ENCODE peak calls at places on chromosome 4, in seven cellular contexts. One of them, this sample, is unnamed.
A peak's percentile ranks its signal among the peaks of the same experiment; 100 is the strongest.

GRCh38 chr4:121736735-121737351 is 28.1 kb downstream of the SMIM43 start:
- DNase-seq in A549: peak; percentile 49
- DNase-seq in right lobe of liver: no peak
- DNase-seq in hepatocyte: peak; percentile 74
- DNase-seq in mucosa of descending colon: no peak
- DNase-seq in neuronal stem cell: peak; percentile 48
- DNase-seq in GM23248: peak; percentile 77
- DNase-seq in this sample: no peak

GRCh38 chr4:171644430-171645057 is 168.7 kb upstream of the GALNTL6 start:
- DNase-seq in hepatocyte: no peak
- DNase-seq in right lobe of liver: no peak
- DNase-seq in A549: no peak
- DNase-seq in mucosa of descending colon: no peak
- DNase-seq in GM23248: no peak
- DNase-seq in neuronal stem cell: no peak
- DNase-seq in this sample: no peak

GRCh38 chr4:61994036-61994435 is 793.9 kb downstream of the ADGRL3 start:
- DNase-seq in mucosa of descending colon: peak; percentile 25
- DNase-seq in GM23248: no peak
- DNase-seq in A549: no peak
- DNase-seq in right lobe of liver: no peak
- DNase-seq in hepatocyte: no peak
- DNase-seq in neuronal stem cell: no peak
- DNase-seq in this sample: no peak

GRCh38 chr4:102196221-102196620 is 149.1 kb downstream of the SLC39A8 start:
- DNase-seq in neuronal stem cell: no peak
- DNase-seq in mucosa of descending colon: no peak
- DNase-seq in right lobe of liver: no peak
- DNase-seq in GM23248: peak; percentile 20
- DNase-seq in A549: no peak
- DNase-seq in hepatocyte: no peak
- DNase-seq in this sample: no peak

GRCh38 chr4:179709961-179710624 is 2267.9 kb upstream of the AGA start:
- DNase-seq in GM23248: no peak
- DNase-seq in A549: no peak
- DNase-seq in hepatocyte: no peak
- DNase-seq in neuronal stem cell: peak; percentile 5
- DNase-seq in right lobe of liver: no peak
- DNase-seq in mucosa of descending colon: no peak
- DNase-seq in this sample: no peak

GRCh38 chr4:166499820-166500219 is 626.8 kb downstream of the TLL1 start:
- DNase-seq in right lobe of liver: no peak
- DNase-seq in neuronal stem cell: no peak
- DNase-seq in mucosa of descending colon: no peak
- DNase-seq in A549: no peak
- DNase-seq in hepatocyte: no peak
- DNase-seq in GM23248: no peak
- DNase-seq in this sample: no peak

GRCh38 chr4:84814100-84814750 is 152.3 kb downstream of the WDFY3 start:
- DNase-seq in hepatocyte: peak; percentile 74
- DNase-seq in neuronal stem cell: no peak
- DNase-seq in GM23248: peak; percentile 94
- DNase-seq in A549: peak; percentile 14
- DNase-seq in right lobe of liver: no peak
- DNase-seq in mucosa of descending colon: no peak
- DNase-seq in this sample: no peak

GRCh38 chr4:131093303-131093702 is 1997.4 kb downstream of the C4orf33 start:
- DNase-seq in mucosa of descending colon: no peak
- DNase-seq in A549: no peak
- DNase-seq in hepatocyte: no peak
- DNase-seq in neuronal stem cell: no peak
- DNase-seq in GM23248: no peak
- DNase-seq in right lobe of liver: no peak
- DNase-seq in this sample: no peak

GRCh38 chr4:26267087-26267486 is 53.7 kb upstream of the RBPJ start:
- DNase-seq in GM23248: peak; percentile 70
- DNase-seq in mucosa of descending colon: peak; percentile 40
- DNase-seq in neuronal stem cell: no peak
- DNase-seq in A549: no peak
- DNase-seq in right lobe of liver: no peak
- DNase-seq in hepatocyte: peak; percentile 19
- DNase-seq in this sample: no peak

GRCh38 chr4:42326524-42326923 is 70.8 kb upstream of the SHISA3 start:
- DNase-seq in right lobe of liver: no peak
- DNase-seq in hepatocyte: no peak
- DNase-seq in neuronal stem cell: no peak
- DNase-seq in A549: no peak
- DNase-seq in GM23248: no peak
- DNase-seq in mucosa of descending colon: no peak
- DNase-seq in this sample: no peak

GRCh38 chr4:145808021-145808650 is 128.2 kb downstream of the C4orf51 start:
- DNase-seq in A549: peak; percentile 66
- DNase-seq in neuronal stem cell: no peak
- DNase-seq in right lobe of liver: no peak
- DNase-seq in GM23248: peak; percentile 97
- DNase-seq in mucosa of descending colon: no peak
- DNase-seq in hepatocyte: peak; percentile 70
- DNase-seq in this sample: no peak

GRCh38 chr4:3415471-3416141 is 26.2 kb upstream of the HGFAC start:
- DNase-seq in hepatocyte: no peak
- DNase-seq in right lobe of liver: no peak
- DNase-seq in neuronal stem cell: no peak
- DNase-seq in A549: no peak
- DNase-seq in mucosa of descending colon: no peak
- DNase-seq in GM23248: no peak
- DNase-seq in this sample: no peak

GRCh38 chr4:53781614-53782467 is 190.6 kb upstream of the LNX1 start:
- DNase-seq in mucosa of descending colon: no peak
- DNase-seq in right lobe of liver: no peak
- DNase-seq in GM23248: no peak
- DNase-seq in A549: peak; percentile 36
- DNase-seq in neuronal stem cell: no peak
- DNase-seq in hepatocyte: no peak
- DNase-seq in this sample: no peak

GRCh38 chr4:30208731-30209435 is 511.3 kb upstream of the PCDH7 start:
- DNase-seq in hepatocyte: no peak
- DNase-seq in mucosa of descending colon: no peak
- DNase-seq in A549: no peak
- DNase-seq in neuronal stem cell: no peak
- DNase-seq in right lobe of liver: no peak
- DNase-seq in GM23248: no peak
- DNase-seq in this sample: no peak

GRCh38 chr4:121698119-121698732 is 1.4 kb upstream of the ANXA5 start:
- DNase-seq in A549: no peak
- DNase-seq in neuronal stem cell: no peak
- DNase-seq in hepatocyte: no peak
- DNase-seq in mucosa of descending colon: no peak
- DNase-seq in right lobe of liver: no peak
- DNase-seq in GM23248: peak; percentile 38
- DNase-seq in this sample: no peak

GRCh38 chr4:139902328-139903217 is 237.0 kb downstream of the MGST2 start:
- DNase-seq in neuronal stem cell: no peak
- DNase-seq in mucosa of descending colon: no peak
- DNase-seq in right lobe of liver: no peak
- DNase-seq in A549: no peak
- DNase-seq in hepatocyte: no peak
- DNase-seq in GM23248: peak; percentile 61
- DNase-seq in this sample: no peak

GRCh38 chr4:26192921-26193894 is 127.6 kb upstream of the RBPJ start:
- DNase-seq in hepatocyte: no peak
- DNase-seq in A549: no peak
- DNase-seq in neuronal stem cell: no peak
- DNase-seq in GM23248: peak; percentile 29
- DNase-seq in right lobe of liver: no peak
- DNase-seq in mucosa of descending colon: no peak
- DNase-seq in this sample: no peak

GRCh38 chr4:105596676-105597075 is 44.3 kb downstream of the ARHGEF38 start:
- DNase-seq in GM23248: no peak
- DNase-seq in hepatocyte: no peak
- DNase-seq in neuronal stem cell: no peak
- DNase-seq in mucosa of descending colon: no peak
- DNase-seq in right lobe of liver: no peak
- DNase-seq in A549: no peak
- DNase-seq in this sample: no peak

GRCh38 chr4:34878961-34879360 is 1365.4 kb downstream of the ARAP2 start:
- DNase-seq in neuronal stem cell: no peak
- DNase-seq in hepatocyte: no peak
- DNase-seq in right lobe of liver: no peak
- DNase-seq in GM23248: no peak
- DNase-seq in mucosa of descending colon: no peak
- DNase-seq in A549: no peak
- DNase-seq in this sample: no peak
- H3K4me1 ChIP-seq in neuronal stem cell: no peaks in the 10 kb centered on the region
- H3K4me1 ChIP-seq in hepatocyte: no peaks in the 10 kb centered on the region
- H3K4me1 ChIP-seq in right lobe of liver: no peaks in the 10 kb centered on the region
- H3K4me1 ChIP-seq in GM23248: no peaks in the 10 kb centered on the region
- H3K4me1 ChIP-seq in mucosa of descending colon: no peaks in the 10 kb centered on the region
- H3K4me1 ChIP-seq in A549: no peaks in the 10 kb centered on the region
- H3K4me1 ChIP-seq in this sample: no peaks in the 10 kb centered on the region

GRCh38 chr4:700587-701264 is 4.9 kb upstream of the PCGF3 start:
- DNase-seq in mucosa of descending colon: no peak
- DNase-seq in neuronal stem cell: no peak
- DNase-seq in right lobe of liver: no peak
- DNase-seq in GM23248: no peak
- DNase-seq in hepatocyte: no peak
- DNase-seq in A549: no peak
- DNase-seq in this sample: no peak
- H3K4me3 ChIP-seq in mucosa of descending colon: no peak overlapping the region
- H3K4me3 ChIP-seq in neuronal stem cell: no peak overlapping the region
- H3K4me3 ChIP-seq in right lobe of liver: no peak overlapping the region
- H3K4me3 ChIP-seq in GM23248: no peak overlapping the region
- H3K4me3 ChIP-seq in hepatocyte: no peak overlapping the region
- H3K4me3 ChIP-seq in A549: no peak overlapping the region
- H3K4me3 ChIP-seq in this sample: no peak overlapping the region

DNA sequence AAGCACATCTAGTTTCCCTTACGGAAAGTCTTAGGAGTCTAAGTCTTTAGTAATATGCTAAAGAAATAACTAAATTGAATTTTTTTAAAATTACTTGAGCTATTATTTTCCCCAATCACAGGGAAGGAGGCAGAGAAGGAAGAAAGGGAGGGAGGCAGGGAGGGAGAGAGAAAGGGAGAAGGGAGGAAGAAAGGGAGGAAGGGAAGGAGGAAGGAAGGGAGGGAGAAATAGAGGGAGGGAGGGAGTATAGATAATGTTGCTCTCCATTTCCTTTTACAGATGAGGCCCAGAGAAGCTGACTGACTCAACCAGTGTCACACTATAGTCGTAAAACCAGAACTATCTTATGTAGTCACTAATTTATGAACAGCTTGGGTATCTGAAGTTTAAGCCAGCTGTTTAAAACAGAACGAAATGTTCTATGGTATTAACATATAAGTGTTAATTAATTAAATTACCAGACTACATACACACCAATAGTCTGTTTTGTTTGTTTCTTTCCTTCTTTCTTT is 14.6 kb downstream of the SH3RF1 start:
- DNase-seq in hepatocyte: no peak
- DNase-seq in mucosa of descending colon: no peak
- DNase-seq in neuronal stem cell: no peak
- DNase-seq in GM23248: peak; percentile 80
- DNase-seq in right lobe of liver: no peak
- DNase-seq in A549: no peak
- DNase-seq in this sample: no peak
- H3K9me3 ChIP-seq in hepatocyte: no peaks in the 10 kb centered on the region
- H3K9me3 ChIP-seq in mucosa of descending colon: no peaks in the 10 kb centered on the region
- H3K9me3 ChIP-seq in neuronal stem cell: no peaks in the 10 kb centered on the region
- H3K9me3 ChIP-seq in GM23248: no peaks in the 10 kb centered on the region
- H3K9me3 ChIP-seq in right lobe of liver: no peaks in the 10 kb centered on the region
- H3K9me3 ChIP-seq in A549: no peaks in the 10 kb centered on the region
- H3K9me3 ChIP-seq in this sample: no peaks in the 10 kb centered on the region

GRCh38 chr4:38668203-38668602 is 4.2 kb downstream of the KLF3 start:
- DNase-seq in right lobe of liver: no peak
- DNase-seq in neuronal stem cell: no peak
- DNase-seq in GM23248: no peak
- DNase-seq in mucosa of descending colon: no peak
- DNase-seq in hepatocyte: no peak
- DNase-seq in A549: no peak
- DNase-seq in this sample: no peak
- H3K4me1 ChIP-seq in right lobe of liver: peaks cover 18% of the 10 kb centered on the region
- H3K4me1 ChIP-seq in neuronal stem cell: peaks cover 53% of the 10 kb centered on the region
- H3K4me1 ChIP-seq in GM23248: peaks cover 67% of the 10 kb centered on the region
- H3K4me1 ChIP-seq in mucosa of descending colon: peaks cover 58% of the 10 kb centered on the region
- H3K4me1 ChIP-seq in hepatocyte: peaks cover 56% of the 10 kb centered on the region
- H3K4me1 ChIP-seq in A549: peaks cover 56% of the 10 kb centered on the region
- H3K4me1 ChIP-seq in this sample: peaks cover 43% of the 10 kb centered on the region

DNA sequence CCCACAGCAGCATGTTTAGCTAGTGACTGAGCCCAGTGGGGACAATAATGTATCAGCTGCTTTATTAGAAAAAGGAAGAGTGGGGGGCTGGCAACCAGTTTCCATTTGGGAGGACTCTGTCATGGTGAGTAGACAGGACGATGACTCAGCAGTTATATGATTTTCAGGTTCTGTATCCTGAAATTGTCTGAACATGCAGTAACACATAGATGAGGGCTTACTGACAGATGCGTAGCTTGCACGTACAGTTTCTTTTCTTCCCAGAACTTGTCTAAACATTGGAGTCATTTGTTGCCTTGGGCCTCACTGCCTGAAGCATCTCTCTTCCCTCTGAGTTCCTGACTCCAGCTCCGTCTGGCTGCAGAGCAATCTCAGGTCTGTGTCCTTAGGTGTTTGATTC is 1415.6 kb upstream of the TENM3 start:
- DNase-seq in GM23248: peak; percentile 34
- DNase-seq in mucosa of descending colon: no peak
- DNase-seq in right lobe of liver: no peak
- DNase-seq in hepatocyte: peak; percentile 8
- DNase-seq in A549: no peak
- DNase-seq in neuronal stem cell: no peak
- DNase-seq in this sample: no peak
- H3K4me3 ChIP-seq in GM23248: peak overlapping the region; percentile 72
- H3K4me3 ChIP-seq in mucosa of descending colon: no peak overlapping the region
- H3K4me3 ChIP-seq in right lobe of liver: no peak overlapping the region
- H3K4me3 ChIP-seq in hepatocyte: no peak overlapping the region
- H3K4me3 ChIP-seq in A549: no peak overlapping the region
- H3K4me3 ChIP-seq in neuronal stem cell: no peak overlapping the region
- H3K4me3 ChIP-seq in this sample: no peak overlapping the region

GRCh38 chr4:98386-98785 is 25.9 kb upstream of the ZNF718 start:
- DNase-seq in A549: no peak
- DNase-seq in right lobe of liver: no peak
- DNase-seq in neuronal stem cell: no peak
- DNase-seq in GM23248: no peak
- DNase-seq in mucosa of descending colon: no peak
- DNase-seq in hepatocyte: no peak
- DNase-seq in this sample: no peak
- H3K9me3 ChIP-seq in A549: peaks cover 29% of the 10 kb centered on the region
- H3K9me3 ChIP-seq in right lobe of liver: peaks cover 1% of the 10 kb centered on the region
- H3K9me3 ChIP-seq in neuronal stem cell: peaks cover 29% of the 10 kb centered on the region
- H3K9me3 ChIP-seq in GM23248: peaks cover 13% of the 10 kb centered on the region
- H3K9me3 ChIP-seq in mucosa of descending colon: peaks cover 92% of the 10 kb centered on the region
- H3K9me3 ChIP-seq in hepatocyte: peaks cover 4% of the 10 kb centered on the region
- H3K9me3 ChIP-seq in this sample: peaks cover 30% of the 10 kb centered on the region